ENCODE peak calls at places on chromosomes 7 and 10, in eight cellular contexts. One of them, this sample, is unnamed.
A peak's percentile ranks its signal among the peaks of the same experiment; 100 is the strongest.

GRCh38 chr10:78393094-78393493 is 359.4 kb downstream of the RPS24 start:
- DNase-seq in M059J: no peak
- DNase-seq in endothelial cell: no peak
- DNase-seq in aorta: peak; percentile 16
- DNase-seq in vagina: no peak
- DNase-seq in activated effector memory CD4-positive, alpha-beta T cell treated with anti-CD3 and anti-CD28 coated beads, Interleukin-2, amount 50 U/mL, for 16 hours: no peak
- DNase-seq in GM23248: no peak
- DNase-seq in lower leg skin: no peak
- DNase-seq in this sample: no peak

GRCh38 chr10:91198781-91199180 is 21.7 kb upstream of the PCGF5 start:
- DNase-seq in aorta: no peak
- DNase-seq in M059J: peak; percentile 63
- DNase-seq in lower leg skin: peak; percentile 36
- DNase-seq in endothelial cell: no peak
- DNase-seq in activated effector memory CD4-positive, alpha-beta T cell treated with anti-CD3 and anti-CD28 coated beads, Interleukin-2, amount 50 U/mL, for 16 hours: no peak
- DNase-seq in vagina: no peak
- DNase-seq in GM23248: peak; percentile 88
- DNase-seq in this sample: no peak

GRCh38 chr7:96996111-96996936 is 9.0 kb upstream of the DLX6 start:
- DNase-seq in lower leg skin: no peak
- DNase-seq in endothelial cell: no peak
- DNase-seq in aorta: no peak
- DNase-seq in GM23248: no peak
- DNase-seq in vagina: no peak
- DNase-seq in M059J: peak; percentile 18
- DNase-seq in activated effector memory CD4-positive, alpha-beta T cell treated with anti-CD3 and anti-CD28 coated beads, Interleukin-2, amount 50 U/mL, for 16 hours: no peak
- DNase-seq in this sample: no peak

GRCh38 chr7:92645531-92646061 is 55.4 kb upstream of the FAM133B start:
- DNase-seq in M059J: peak; percentile 76
- DNase-seq in vagina: no peak
- DNase-seq in aorta: no peak
- DNase-seq in activated effector memory CD4-positive, alpha-beta T cell treated with anti-CD3 and anti-CD28 coated beads, Interleukin-2, amount 50 U/mL, for 16 hours: no peak
- DNase-seq in GM23248: no peak
- DNase-seq in lower leg skin: no peak
- DNase-seq in endothelial cell: peak; percentile 13
- DNase-seq in this sample: peak; percentile 44

GRCh38 chr10:48604408-48605263 is at the start of gene ARHGAP22:
- DNase-seq in aorta: peak; percentile 91
- DNase-seq in endothelial cell: peak; percentile 26
- DNase-seq in activated effector memory CD4-positive, alpha-beta T cell treated with anti-CD3 and anti-CD28 coated beads, Interleukin-2, amount 50 U/mL, for 16 hours: peak; percentile 55
- DNase-seq in GM23248: peak; percentile 86
- DNase-seq in vagina: peak; percentile 84
- DNase-seq in lower leg skin: peak; percentile 23
- DNase-seq in M059J: peak; percentile 54
- DNase-seq in this sample: peak; percentile 25

GRCh38 chr10:132497083-132497680 is 40.4 kb upstream of the INPP5A start:
- DNase-seq in GM23248: no peak
- DNase-seq in activated effector memory CD4-positive, alpha-beta T cell treated with anti-CD3 and anti-CD28 coated beads, Interleukin-2, amount 50 U/mL, for 16 hours: no peak
- DNase-seq in M059J: no peak
- DNase-seq in endothelial cell: no peak
- DNase-seq in vagina: no peak
- DNase-seq in aorta: peak; percentile 45
- DNase-seq in lower leg skin: no peak
- DNase-seq in this sample: no peak

GRCh38 chr7:91083855-91084644 is 180.2 kb upstream of the FZD1 start:
- DNase-seq in vagina: no peak
- DNase-seq in aorta: peak; percentile 81
- DNase-seq in M059J: peak; percentile 26
- DNase-seq in GM23248: peak; percentile 41
- DNase-seq in activated effector memory CD4-positive, alpha-beta T cell treated with anti-CD3 and anti-CD28 coated beads, Interleukin-2, amount 50 U/mL, for 16 hours: no peak
- DNase-seq in lower leg skin: no peak
- DNase-seq in endothelial cell: no peak
- DNase-seq in this sample: no peak

GRCh38 chr7:123916240-123916724 is 8.8 kb upstream of the SPAM1 start:
- DNase-seq in M059J: peak; percentile 32
- DNase-seq in activated effector memory CD4-positive, alpha-beta T cell treated with anti-CD3 and anti-CD28 coated beads, Interleukin-2, amount 50 U/mL, for 16 hours: no peak
- DNase-seq in aorta: no peak
- DNase-seq in vagina: no peak
- DNase-seq in endothelial cell: no peak
- DNase-seq in GM23248: peak; percentile 27
- DNase-seq in lower leg skin: no peak
- DNase-seq in this sample: peak; percentile 23

GRCh38 chr10:69332278-69333010 is 54.1 kb downstream of the HK1 start:
- DNase-seq in activated effector memory CD4-positive, alpha-beta T cell treated with anti-CD3 and anti-CD28 coated beads, Interleukin-2, amount 50 U/mL, for 16 hours: no peak
- DNase-seq in vagina: no peak
- DNase-seq in GM23248: peak; percentile 24
- DNase-seq in aorta: no peak
- DNase-seq in M059J: no peak
- DNase-seq in lower leg skin: no peak
- DNase-seq in endothelial cell: no peak
- DNase-seq in this sample: no peak

GRCh38 chr7:34100661-34101060 is 195.3 kb downstream of the BMPER start:
- DNase-seq in vagina: no peak
- DNase-seq in endothelial cell: no peak
- DNase-seq in activated effector memory CD4-positive, alpha-beta T cell treated with anti-CD3 and anti-CD28 coated beads, Interleukin-2, amount 50 U/mL, for 16 hours: no peak
- DNase-seq in GM23248: no peak
- DNase-seq in lower leg skin: no peak
- DNase-seq in M059J: no peak
- DNase-seq in aorta: no peak
- DNase-seq in this sample: no peak

GRCh38 chr7:43248961-43249807 is 136.7 kb downstream of the HECW1 start:
- DNase-seq in M059J: peak; percentile 89
- DNase-seq in endothelial cell: no peak
- DNase-seq in lower leg skin: no peak
- DNase-seq in aorta: no peak
- DNase-seq in GM23248: peak; percentile 91
- DNase-seq in activated effector memory CD4-positive, alpha-beta T cell treated with anti-CD3 and anti-CD28 coated beads, Interleukin-2, amount 50 U/mL, for 16 hours: no peak
- DNase-seq in vagina: no peak
- DNase-seq in this sample: peak; percentile 86

GRCh38 chr10:30827531-30828120 is 198.1 kb upstream of the LYZL2 start:
- DNase-seq in M059J: no peak
- DNase-seq in GM23248: peak; percentile 73
- DNase-seq in vagina: no peak
- DNase-seq in aorta: no peak
- DNase-seq in lower leg skin: no peak
- DNase-seq in activated effector memory CD4-positive, alpha-beta T cell treated with anti-CD3 and anti-CD28 coated beads, Interleukin-2, amount 50 U/mL, for 16 hours: no peak
- DNase-seq in endothelial cell: no peak
- DNase-seq in this sample: no peak

GRCh38 chr10:133245439-133246235 is 8.0 kb downstream of the VENTX start:
- DNase-seq in GM23248: peak; percentile 42
- DNase-seq in vagina: no peak
- DNase-seq in aorta: no peak
- DNase-seq in lower leg skin: no peak
- DNase-seq in endothelial cell: no peak
- DNase-seq in activated effector memory CD4-positive, alpha-beta T cell treated with anti-CD3 and anti-CD28 coated beads, Interleukin-2, amount 50 U/mL, for 16 hours: no peak
- DNase-seq in M059J: no peak
- DNase-seq in this sample: peak; percentile 37

GRCh38 chr7:5850944-5851343 is 29.7 kb upstream of the OCM start:
- DNase-seq in GM23248: no peak
- DNase-seq in M059J: no peak
- DNase-seq in activated effector memory CD4-positive, alpha-beta T cell treated with anti-CD3 and anti-CD28 coated beads, Interleukin-2, amount 50 U/mL, for 16 hours: no peak
- DNase-seq in lower leg skin: no peak
- DNase-seq in vagina: no peak
- DNase-seq in aorta: no peak
- DNase-seq in endothelial cell: no peak
- DNase-seq in this sample: no peak

GRCh38 chr7:112212516-112213036 is 6.1 kb downstream of the ZNF277 start:
- DNase-seq in GM23248: peak; percentile 14
- DNase-seq in vagina: no peak
- DNase-seq in M059J: no peak
- DNase-seq in lower leg skin: no peak
- DNase-seq in endothelial cell: no peak
- DNase-seq in activated effector memory CD4-positive, alpha-beta T cell treated with anti-CD3 and anti-CD28 coated beads, Interleukin-2, amount 50 U/mL, for 16 hours: no peak
- DNase-seq in aorta: no peak
- DNase-seq in this sample: no peak

GRCh38 chr10:129031233-129032150 is 435.5 kb upstream of the MGMT start:
- DNase-seq in activated effector memory CD4-positive, alpha-beta T cell treated with anti-CD3 and anti-CD28 coated beads, Interleukin-2, amount 50 U/mL, for 16 hours: peak; percentile 79
- DNase-seq in aorta: peak; percentile 84
- DNase-seq in lower leg skin: no peak
- DNase-seq in vagina: no peak
- DNase-seq in M059J: peak; percentile 18
- DNase-seq in endothelial cell: peak; percentile 88
- DNase-seq in GM23248: peak; percentile 67
- DNase-seq in this sample: peak; percentile 58

GRCh38 chr10:132631348-132631735 is 93.8 kb downstream of the INPP5A start:
- DNase-seq in lower leg skin: no peak
- DNase-seq in activated effector memory CD4-positive, alpha-beta T cell treated with anti-CD3 and anti-CD28 coated beads, Interleukin-2, amount 50 U/mL, for 16 hours: peak; percentile 50
- DNase-seq in aorta: peak; percentile 90
- DNase-seq in GM23248: peak; percentile 49
- DNase-seq in endothelial cell: no peak
- DNase-seq in M059J: no peak
- DNase-seq in vagina: no peak
- DNase-seq in this sample: no peak

GRCh38 chr10:33600381-33600780 is 265.9 kb upstream of the NRP1 start:
- DNase-seq in GM23248: peak; percentile 26
- DNase-seq in aorta: no peak
- DNase-seq in lower leg skin: no peak
- DNase-seq in endothelial cell: no peak
- DNase-seq in activated effector memory CD4-positive, alpha-beta T cell treated with anti-CD3 and anti-CD28 coated beads, Interleukin-2, amount 50 U/mL, for 16 hours: no peak
- DNase-seq in vagina: no peak
- DNase-seq in M059J: peak; percentile 62
- DNase-seq in this sample: no peak

GRCh38 chr10:31730776-31731175 is 197.9 kb downstream of the ARHGAP12 start:
- DNase-seq in lower leg skin: no peak
- DNase-seq in aorta: no peak
- DNase-seq in activated effector memory CD4-positive, alpha-beta T cell treated with anti-CD3 and anti-CD28 coated beads, Interleukin-2, amount 50 U/mL, for 16 hours: no peak
- DNase-seq in M059J: no peak
- DNase-seq in GM23248: no peak
- DNase-seq in endothelial cell: no peak
- DNase-seq in vagina: no peak
- DNase-seq in this sample: no peak

GRCh38 chr10:84156768-84157167 is 16.8 kb upstream of the GPR15LG start:
- DNase-seq in M059J: peak; percentile 5
- DNase-seq in endothelial cell: no peak
- DNase-seq in activated effector memory CD4-positive, alpha-beta T cell treated with anti-CD3 and anti-CD28 coated beads, Interleukin-2, amount 50 U/mL, for 16 hours: no peak
- DNase-seq in vagina: no peak
- DNase-seq in lower leg skin: no peak
- DNase-seq in GM23248: peak; percentile 7
- DNase-seq in aorta: no peak
- DNase-seq in this sample: no peak

GRCh38 chr10:123538401-123539320 is 127.5 kb upstream of the GPR26 start:
- DNase-seq in aorta: no peak
- DNase-seq in lower leg skin: no peak
- DNase-seq in activated effector memory CD4-positive, alpha-beta T cell treated with anti-CD3 and anti-CD28 coated beads, Interleukin-2, amount 50 U/mL, for 16 hours: no peak
- DNase-seq in M059J: no peak
- DNase-seq in GM23248: no peak
- DNase-seq in vagina: peak; percentile 32
- DNase-seq in endothelial cell: no peak
- DNase-seq in this sample: no peak

GRCh38 chr7:144474800-144475521 is 71.5 kb upstream of the NOBOX start:
- DNase-seq in GM23248: no peak
- DNase-seq in lower leg skin: no peak
- DNase-seq in endothelial cell: no peak
- DNase-seq in M059J: no peak
- DNase-seq in activated effector memory CD4-positive, alpha-beta T cell treated with anti-CD3 and anti-CD28 coated beads, Interleukin-2, amount 50 U/mL, for 16 hours: no peak
- DNase-seq in vagina: no peak
- DNase-seq in aorta: no peak
- DNase-seq in this sample: no peak

GRCh38 chr10:114100848-114101741 is 57.4 kb downstream of the ADRB1 start:
- DNase-seq in GM23248: peak; percentile 57
- DNase-seq in aorta: peak; percentile 79
- DNase-seq in M059J: peak; percentile 40
- DNase-seq in lower leg skin: no peak
- DNase-seq in activated effector memory CD4-positive, alpha-beta T cell treated with anti-CD3 and anti-CD28 coated beads, Interleukin-2, amount 50 U/mL, for 16 hours: no peak
- DNase-seq in vagina: no peak
- DNase-seq in endothelial cell: peak; percentile 38
- DNase-seq in this sample: no peak

GRCh38 chr7:369981-370621 is 80.1 kb downstream of the FOXL3 start:
- DNase-seq in lower leg skin: no peak
- DNase-seq in vagina: no peak
- DNase-seq in M059J: no peak
- DNase-seq in aorta: peak; percentile 66
- DNase-seq in GM23248: no peak
- DNase-seq in endothelial cell: no peak
- DNase-seq in activated effector memory CD4-positive, alpha-beta T cell treated with anti-CD3 and anti-CD28 coated beads, Interleukin-2, amount 50 U/mL, for 16 hours: peak; percentile 49
- DNase-seq in this sample: no peak

GRCh38 chr10:519055-519715 is 170.3 kb downstream of the DIP2C start:
- DNase-seq in aorta: no peak
- DNase-seq in GM23248: no peak
- DNase-seq in M059J: no peak
- DNase-seq in activated effector memory CD4-positive, alpha-beta T cell treated with anti-CD3 and anti-CD28 coated beads, Interleukin-2, amount 50 U/mL, for 16 hours: peak; percentile 52
- DNase-seq in vagina: no peak
- DNase-seq in endothelial cell: no peak
- DNase-seq in lower leg skin: no peak
- DNase-seq in this sample: no peak

This sample was measured in A549.